ENCODE peak calls at places on chromosomes 11 and 22, in seven cellular contexts. N is central memory CD4-positive, alpha-beta T cell; B is NCI-H82; C is GM12865; L is MCF 10A; O is T follicular helper cell; H is HFF-Myc. R is an unnamed sample.

GRCh38 chr11:93613432-93613831 is 48.0 kb upstream of the CEP295 start:
- DNase-seq in B (no peak), N (no peak), H (no peak), C (no peak), L (no peak), O (no peak), R (no peak)

GRCh38 chr11:131534611-131535010 is 164.2 kb downstream of the NTM start:
- DNase-seq in N (no peak), H (no peak), C (no peak), O (no peak), L (no peak), B (peak; percentile 21), R (no peak)

GRCh38 chr11:116963813-116964212 is 126.4 kb upstream of the APOA1 start:
- DNase-seq in H (no peak), O (no peak), L (no peak), C (no peak), N (no peak), B (no peak), R (no peak)

GRCh38 chr11:22875869-22876473 is 15.7 kb upstream of the CCDC179 start:
- DNase-seq in O (peak; percentile 37), H (peak; percentile 72), B (peak; percentile 90), C (peak; percentile 84), L (peak; percentile 90), N (peak; percentile 44), R (peak; percentile 84)

GRCh38 chr11:115919341-115920086 is 415.3 kb upstream of the CADM1 start:
- DNase-seq in B (no peak), L (no peak), C (peak; percentile 92), N (no peak), O (no peak), H (no peak), R (no peak)

GRCh38 chr11:119470316-119471266 is 47.6 kb upstream of the THY1 start:
- DNase-seq in O (no peak), L (peak; percentile 85), N (no peak), B (peak; percentile 46), C (no peak), H (peak; percentile 88), R (peak; percentile 83)

GRCh38 chr11:113249491-113249763 is 65.0 kb upstream of the TTC12 start:
- DNase-seq in O (no peak), B (peak; percentile 21), C (no peak), N (no peak), H (no peak), L (peak; percentile 13), R (no peak)

GRCh38 chr11:113475160-113475761 is at the start of gene DRD2:
- DNase-seq in L (no peak), C (no peak), H (no peak), O (no peak), N (no peak), B (peak; percentile 88), R (no peak)

GRCh38 chr22:41576877-41577276 is 12.8 kb downstream of the PMM1 start:
- DNase-seq in L (peak; percentile 56), N (no peak), B (peak; percentile 85), H (no peak), C (peak; percentile 64), O (no peak), R (no peak)

GRCh38 chr22:20064140-20064480 is 15.9 kb upstream of the DGCR8 start:
- DNase-seq in B (no peak), H (no peak), O (no peak), C (no peak), N (no peak), L (no peak), R (no peak)

GRCh38 chr11:93160808-93161207 is 37.0 kb downstream of the SLC36A4 start:
- DNase-seq in C (no peak), L (no peak), O (no peak), H (no peak), N (no peak), B (no peak), R (no peak)

GRCh38 chr11:73428227-73428626 is 52.0 kb downstream of the RELT start:
- DNase-seq in B (no peak), H (no peak), O (no peak), L (no peak), C (no peak), N (no peak), R (no peak)

GRCh38 chr11:65958306-65958705 is 3.2 kb upstream of the SART1 start:
- DNase-seq in C (no peak), L (no peak), O (no peak), H (no peak), N (no peak), B (no peak), R (no peak)

GRCh38 chr11:29634248-29634647 is 382.6 kb downstream of the KCNA4 start:
- DNase-seq in O (no peak), B (no peak), N (no peak), H (no peak), L (peak; percentile 30), C (no peak), R (no peak)

GRCh38 chr11:3823303-3823702 is 14.9 kb downstream of the PGAP2 start:
- DNase-seq in H (peak; percentile 62), N (no peak), B (no peak), L (peak; percentile 69), C (no peak), O (no peak), R (peak; percentile 47)

GRCh38 chr22:40008726-40009125 is 14.0 kb downstream of the FAM83F start:
- DNase-seq in B (no peak), H (no peak), N (no peak), L (no peak), O (no peak), C (no peak), R (no peak)

GRCh38 chr11:73374130-73374529 is 2.1 kb upstream of the RELT start:
- DNase-seq in C (no peak), N (no peak), O (no peak), H (no peak), L (no peak), B (no peak), R (no peak)

GRCh38 chr22:27987557-27987956 is 68.5 kb upstream of the PITPNB start:
- DNase-seq in C (no peak), L (no peak), H (peak; percentile 31), N (no peak), B (no peak), O (no peak), R (peak; percentile 75)

GRCh38 chr22:23500508-23501208 is 79.4 kb downstream of the IGLL1 start:
- DNase-seq in H (no peak), C (no peak), B (peak; percentile 44), N (no peak), O (no peak), L (no peak), R (no peak)

GRCh38 chr11:73965076-73965763 is 14.4 kb downstream of the DNAJB13 start:
- DNase-seq in C (no peak), H (no peak), B (no peak), L (no peak), N (no peak), O (no peak), R (no peak)

GRCh38 chr11:65355776-65356393 is 1.3 kb downstream of the TIGD3 start:
- DNase-seq in O (no peak), N (no peak), L (no peak), H (no peak), C (no peak), B (no peak), R (no peak)

GRCh38 chr11:34381775-34382174 is 24.0 kb upstream of the ABTB2 start:
- DNase-seq in O (no peak), N (no peak), L (no peak), C (no peak), H (no peak), B (no peak), R (no peak)

GRCh38 chr11:116283300-116283699 is 489.5 kb downstream of the BUD13 start:
- DNase-seq in O (no peak), L (no peak), B (no peak), H (no peak), C (no peak), N (no peak), R (no peak)

GRCh38 chr11:67665537-67666302 is 8.7 kb downstream of the ALDH3B2 start:
- DNase-seq in L (peak; percentile 27), C (no peak), N (no peak), B (peak; percentile 9), H (no peak), O (no peak), R (no peak)

GRCh38 chr11:108958446-108959123 is 293.7 kb downstream of the DDX10 start:
- DNase-seq in H (peak; percentile 67), N (no peak), B (no peak), O (no peak), L (peak; percentile 70), C (peak; percentile 53), R (no peak)

GRCh38 chr11:1479006-1479677 is 7.4 kb downstream of the MOB2 start:
- DNase-seq in N (no peak), C (no peak), H (no peak), L (no peak), B (no peak), O (no peak), R (no peak)

GRCh38 chr22:44623771-44624510 is 78.1 kb upstream of the PRR5 start:
- DNase-seq in H (no peak), O (no peak), L (peak; percentile 59), C (peak; percentile 34), N (no peak), B (peak; percentile 60), R (no peak)

GRCh38 chr11:105647780-105648179 is 37.9 kb downstream of the GRIA4 start:
- DNase-seq in C (no peak), L (no peak), B (no peak), H (no peak), N (no peak), O (no peak), R (no peak)

GRCh38 chr11:2374456-2375201 is 2.5 kb upstream of the CD81 start:
- DNase-seq in B (no peak), H (no peak), O (no peak), L (no peak), N (no peak), C (no peak), R (no peak)

GRCh38 chr11:117842131-117842941 is 17.8 kb upstream of the FXYD2 start:
- DNase-seq in L (peak; percentile 29), C (peak; percentile 14), H (no peak), N (no peak), B (no peak), O (no peak), R (no peak)

GRCh38 chr11:17415523-17416104 is 27.2 kb upstream of the KCNJ11 start:
- DNase-seq in B (no peak), N (no peak), H (no peak), L (no peak), C (no peak), O (no peak), R (no peak)

GRCh38 chr11:126808851-126809250 is 191.7 kb downstream of the KIRREL3 start:
- DNase-seq in C (no peak), H (no peak), O (no peak), N (no peak), L (no peak), B (no peak), R (no peak)

GRCh38 chr11:17063171-17064002 is 14.1 kb downstream of the RPS13 start:
- DNase-seq in C (peak; percentile 70), H (no peak), B (peak; percentile 79), O (no peak), N (peak; percentile 10), L (peak; percentile 65), R (no peak)

GRCh38 chr11:36155770-36156485 is 133.3 kb downstream of the COMMD9 start:
- DNase-seq in O (no peak), H (no peak), B (no peak), N (no peak), L (peak; percentile 49), C (no peak), R (peak; percentile 37)

GRCh38 chr22:17501679-17502285 is 61.5 kb upstream of the SLC25A18 start:
- DNase-seq in H (peak; percentile 50), B (peak; percentile 79), O (peak; percentile 14), C (peak; percentile 80), L (peak; percentile 79), N (peak; percentile 56), R (peak; percentile 27)

GRCh38 chr22:42074153-42074750 is at the start of gene PHETA2:
- DNase-seq in C (peak; percentile 54), N (peak; percentile 49), H (no peak), L (no peak), O (peak; percentile 46), B (no peak), R (no peak)

GRCh38 chr11:111707039-111707690 is 59.0 kb downstream of the PPP2R1B start:
- DNase-seq in N (no peak), B (no peak), H (peak; percentile 54), L (peak; percentile 95), C (no peak), O (no peak), R (peak; percentile 74)

GRCh38 chr11:87437133-87437843 is 399.6 kb downstream of the TMEM135 start:
- DNase-seq in H (no peak), B (no peak), C (no peak), N (no peak), O (no peak), L (no peak), R (no peak)